ENCODE peak calls at places on chromosomes 16 and 17, in eight cellular contexts. One of them, this sample, is unnamed.

GRCh38 chr16:75097941-75098897 is 18.4 kb downstream of the LDHD start:
- DNase-seq in HCT116: no peak
- DNase-seq in K562: no peak
- DNase-seq in GM12878: no peak
- DNase-seq in GM23338: no peak
- DNase-seq in H1: no peak
- DNase-seq in SK-N-SH: no peak
- DNase-seq in HepG2: no peak
- DNase-seq in this sample: no peak

GRCh38 chr16:28524544-28525179 is 14.1 kb downstream of the NUPR1 start:
- DNase-seq in HCT116: no peak
- DNase-seq in K562: peak
- DNase-seq in GM12878: no peak
- DNase-seq in GM23338: no peak
- DNase-seq in H1: no peak
- DNase-seq in SK-N-SH: no peak
- DNase-seq in HepG2: no peak
- DNase-seq in this sample: no peak

GRCh38 chr17:79543566-79543965 is 67.3 kb downstream of the RBFOX3 start:
- DNase-seq in HCT116: no peak
- DNase-seq in K562: no peak
- DNase-seq in GM12878: no peak
- DNase-seq in GM23338: no peak
- DNase-seq in H1: no peak
- DNase-seq in SK-N-SH: peak
- DNase-seq in HepG2: no peak
- DNase-seq in this sample: no peak

GRCh38 chr16:27429981-27430441 is 28.0 kb downstream of the IL21R start:
- DNase-seq in HCT116: no peak
- DNase-seq in K562: no peak
- DNase-seq in GM12878: no peak
- DNase-seq in GM23338: no peak
- DNase-seq in H1: peak
- DNase-seq in SK-N-SH: no peak
- DNase-seq in HepG2: no peak
- DNase-seq in this sample: no peak

GRCh38 chr16:12907670-12908233 is 6.4 kb downstream of the SHISA9 start:
- DNase-seq in HCT116: no peak
- DNase-seq in K562: peak
- DNase-seq in GM12878: no peak
- DNase-seq in GM23338: peak
- DNase-seq in H1: no peak
- DNase-seq in SK-N-SH: peak
- DNase-seq in HepG2: peak
- DNase-seq in this sample: peak

GRCh38 chr16:50473375-50473945 is 74.7 kb upstream of the NKD1 start:
- DNase-seq in HCT116: no peak
- DNase-seq in K562: no peak
- DNase-seq in GM12878: peak
- DNase-seq in GM23338: no peak
- DNase-seq in H1: no peak
- DNase-seq in SK-N-SH: no peak
- DNase-seq in HepG2: peak
- DNase-seq in this sample: no peak

GRCh38 chr17:79720705-79721295 is 9.9 kb upstream of the ENPP7 start:
- DNase-seq in HCT116: no peak
- DNase-seq in K562: no peak
- DNase-seq in GM12878: no peak
- DNase-seq in GM23338: no peak
- DNase-seq in H1: no peak
- DNase-seq in SK-N-SH: peak
- DNase-seq in HepG2: no peak
- DNase-seq in this sample: no peak

GRCh38 chr17:27430882-27431491 is 25.3 kb upstream of the KSR1 start:
- DNase-seq in HCT116: peak
- DNase-seq in K562: peak
- DNase-seq in GM12878: no peak
- DNase-seq in GM23338: peak
- DNase-seq in H1: peak
- DNase-seq in SK-N-SH: peak
- DNase-seq in HepG2: peak
- DNase-seq in this sample: peak

GRCh38 chr17:71631483-71631882 is 489.3 kb upstream of the SOX9 start:
- DNase-seq in HCT116: peak
- DNase-seq in K562: no peak
- DNase-seq in GM12878: no peak
- DNase-seq in GM23338: no peak
- DNase-seq in H1: no peak
- DNase-seq in SK-N-SH: no peak
- DNase-seq in HepG2: no peak
- DNase-seq in this sample: no peak

GRCh38 chr16:24986512-24987303 is 28.5 kb downstream of the ARHGAP17 start:
- DNase-seq in HCT116: no peak
- DNase-seq in K562: peak
- DNase-seq in GM12878: no peak
- DNase-seq in GM23338: no peak
- DNase-seq in H1: no peak
- DNase-seq in SK-N-SH: no peak
- DNase-seq in HepG2: peak
- DNase-seq in this sample: peak

GRCh38 chr16:75379911-75380847 is 53.1 kb downstream of the CFDP1 start:
- DNase-seq in HCT116: no peak
- DNase-seq in K562: no peak
- DNase-seq in GM12878: peak
- DNase-seq in GM23338: no peak
- DNase-seq in H1: no peak
- DNase-seq in SK-N-SH: no peak
- DNase-seq in HepG2: no peak
- DNase-seq in this sample: peak

GRCh38 chr16:67773569-67774456 is 32.5 kb downstream of the RANBP10 start:
- DNase-seq in HCT116: no peak
- DNase-seq in K562: peak
- DNase-seq in GM12878: no peak
- DNase-seq in GM23338: no peak
- DNase-seq in H1: no peak
- DNase-seq in SK-N-SH: no peak
- DNase-seq in HepG2: peak
- DNase-seq in this sample: peak

GRCh38 chr17:4748687-4749086 is 9.0 kb upstream of the CXCL16 start:
- DNase-seq in HCT116: no peak
- DNase-seq in K562: no peak
- DNase-seq in GM12878: no peak
- DNase-seq in GM23338: no peak
- DNase-seq in H1: no peak
- DNase-seq in SK-N-SH: no peak
- DNase-seq in HepG2: no peak
- DNase-seq in this sample: no peak

GRCh38 chr16:1202274-1202673 is 22.8 kb downstream of the TPSG1 start:
- DNase-seq in HCT116: no peak
- DNase-seq in K562: no peak
- DNase-seq in GM12878: no peak
- DNase-seq in GM23338: no peak
- DNase-seq in H1: no peak
- DNase-seq in SK-N-SH: no peak
- DNase-seq in HepG2: no peak
- DNase-seq in this sample: no peak

GRCh38 chr17:29573558-29573870 is 5.0 kb downstream of the TP53I13 start:
- DNase-seq in HCT116: no peak
- DNase-seq in K562: no peak
- DNase-seq in GM12878: no peak
- DNase-seq in GM23338: no peak
- DNase-seq in H1: no peak
- DNase-seq in SK-N-SH: no peak
- DNase-seq in HepG2: no peak
- DNase-seq in this sample: no peak

GRCh38 chr16:29815793-29816693 is at the start of gene PAGR1:
- DNase-seq in HCT116: peak
- DNase-seq in K562: peak
- DNase-seq in GM12878: peak
- DNase-seq in GM23338: peak
- DNase-seq in H1: peak
- DNase-seq in SK-N-SH: peak
- DNase-seq in HepG2: peak
- DNase-seq in this sample: peak

GRCh38 chr16:51167170-51167710 is 16.2 kb upstream of the SALL1 start:
- DNase-seq in HCT116: no peak
- DNase-seq in K562: no peak
- DNase-seq in GM12878: no peak
- DNase-seq in GM23338: no peak
- DNase-seq in H1: peak
- DNase-seq in SK-N-SH: no peak
- DNase-seq in HepG2: no peak
- DNase-seq in this sample: no peak

GRCh38 chr17:59785091-59785799 is 77.8 kb downstream of the VMP1 start:
- DNase-seq in HCT116: no peak
- DNase-seq in K562: no peak
- DNase-seq in GM12878: no peak
- DNase-seq in GM23338: no peak
- DNase-seq in H1: no peak
- DNase-seq in SK-N-SH: no peak
- DNase-seq in HepG2: peak
- DNase-seq in this sample: peak

GRCh38 chr16:87844374-87844733 is 25.0 kb downstream of the SLC7A5 start:
- DNase-seq in HCT116: no peak
- DNase-seq in K562: no peak
- DNase-seq in GM12878: no peak
- DNase-seq in GM23338: peak
- DNase-seq in H1: peak
- DNase-seq in SK-N-SH: no peak
- DNase-seq in HepG2: no peak
- DNase-seq in this sample: no peak

GRCh38 chr17:35169964-35170363 is 22.3 kb downstream of the UNC45B start:
- DNase-seq in HCT116: no peak
- DNase-seq in K562: no peak
- DNase-seq in GM12878: no peak
- DNase-seq in GM23338: no peak
- DNase-seq in H1: no peak
- DNase-seq in SK-N-SH: no peak
- DNase-seq in HepG2: no peak
- DNase-seq in this sample: no peak

GRCh38 chr16:10895053-10895946 is 18.3 kb downstream of the CIITA start:
- DNase-seq in HCT116: no peak
- DNase-seq in K562: peak
- DNase-seq in GM12878: no peak
- DNase-seq in GM23338: peak
- DNase-seq in H1: peak
- DNase-seq in SK-N-SH: no peak
- DNase-seq in HepG2: peak
- DNase-seq in this sample: peak

GRCh38 chr16:82658796-82659195 is 32.0 kb downstream of the CDH13 start:
- DNase-seq in HCT116: no peak
- DNase-seq in K562: no peak
- DNase-seq in GM12878: no peak
- DNase-seq in GM23338: no peak
- DNase-seq in H1: no peak
- DNase-seq in SK-N-SH: no peak
- DNase-seq in HepG2: no peak
- DNase-seq in this sample: no peak
- TF ChIP-seq POLR2AphosphoS5 in HCT116: no peak
- TF ChIP-seq POLR2AphosphoS5 in K562: no peak
- TF ChIP-seq POLR2AphosphoS5 in GM12878: no peak
- TF ChIP-seq POLR2AphosphoS5 in GM23338: no peak
- TF ChIP-seq POLR2AphosphoS5 in H1: no peak
- TF ChIP-seq POLR2AphosphoS5 in SK-N-SH: no peak
- TF ChIP-seq POLR2AphosphoS5 in HepG2: no peak
- TF ChIP-seq POLR2AphosphoS5 in this sample: no peak

DNA sequence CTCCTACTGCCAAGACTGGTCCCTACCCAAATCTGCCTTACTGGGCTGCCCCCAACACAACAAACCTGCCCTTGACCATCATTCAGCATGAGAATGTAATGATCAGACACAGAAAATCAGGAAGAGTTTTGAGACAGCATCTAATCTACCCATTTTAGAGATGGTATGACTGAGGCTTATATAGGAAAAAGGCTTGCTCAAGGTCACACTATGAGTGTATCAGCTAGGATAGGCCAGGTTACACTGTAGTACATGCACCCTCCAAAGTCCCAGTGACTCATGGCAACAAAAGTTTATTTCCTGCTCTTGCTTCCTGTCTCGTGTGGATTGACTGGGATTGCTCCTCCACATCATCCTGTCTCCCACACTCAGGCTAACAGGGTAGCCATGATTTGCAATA is 27.9 kb downstream of the NLRC5 start:
- DNase-seq in HCT116: no peak
- DNase-seq in K562: no peak
- DNase-seq in GM12878: no peak
- DNase-seq in GM23338: no peak
- DNase-seq in H1: no peak
- DNase-seq in SK-N-SH: no peak
- DNase-seq in HepG2: no peak
- DNase-seq in this sample: peak
- H3K4me2 ChIP-seq in HCT116: no peak
- H3K4me2 ChIP-seq in K562: no peak
- H3K4me2 ChIP-seq in GM12878: no peak
- H3K4me2 ChIP-seq in GM23338: no peak
- H3K4me2 ChIP-seq in H1: no peak
- H3K4me2 ChIP-seq in SK-N-SH: no peak
- H3K4me2 ChIP-seq in HepG2: no peak
- H3K4me2 ChIP-seq in this sample: no peak

DNA sequence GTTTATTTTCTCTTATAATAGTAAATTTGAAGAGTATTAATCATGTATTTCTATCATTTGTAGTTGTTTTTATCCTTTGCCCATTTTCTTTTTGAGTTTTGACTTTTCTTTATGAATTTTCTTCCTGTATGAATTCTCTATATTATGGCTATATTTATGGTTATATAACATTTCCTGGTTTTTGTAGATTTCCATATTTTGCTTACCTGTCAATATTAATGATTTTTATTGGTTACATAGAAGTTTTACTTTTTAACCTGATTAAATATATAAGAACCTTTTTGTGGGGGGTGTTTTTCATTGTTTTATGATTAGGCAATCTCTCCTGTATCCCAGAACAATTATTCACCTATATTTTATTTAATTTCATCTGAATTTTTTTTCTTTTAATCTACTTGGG is 93.2 kb downstream of the AATF start:
- DNase-seq in HCT116: no peak
- DNase-seq in K562: no peak
- DNase-seq in GM12878: no peak
- DNase-seq in GM23338: no peak
- DNase-seq in H1: no peak
- DNase-seq in SK-N-SH: no peak
- DNase-seq in HepG2: no peak
- DNase-seq in this sample: no peak
- TF ChIP-seq POLR2AphosphoS5 in HCT116: no peak
- TF ChIP-seq POLR2AphosphoS5 in K562: no peak
- TF ChIP-seq POLR2AphosphoS5 in GM12878: no peak
- TF ChIP-seq POLR2AphosphoS5 in GM23338: no peak
- TF ChIP-seq POLR2AphosphoS5 in H1: no peak
- TF ChIP-seq POLR2AphosphoS5 in SK-N-SH: no peak
- TF ChIP-seq POLR2AphosphoS5 in HepG2: no peak
- TF ChIP-seq POLR2AphosphoS5 in this sample: no peak

DNA sequence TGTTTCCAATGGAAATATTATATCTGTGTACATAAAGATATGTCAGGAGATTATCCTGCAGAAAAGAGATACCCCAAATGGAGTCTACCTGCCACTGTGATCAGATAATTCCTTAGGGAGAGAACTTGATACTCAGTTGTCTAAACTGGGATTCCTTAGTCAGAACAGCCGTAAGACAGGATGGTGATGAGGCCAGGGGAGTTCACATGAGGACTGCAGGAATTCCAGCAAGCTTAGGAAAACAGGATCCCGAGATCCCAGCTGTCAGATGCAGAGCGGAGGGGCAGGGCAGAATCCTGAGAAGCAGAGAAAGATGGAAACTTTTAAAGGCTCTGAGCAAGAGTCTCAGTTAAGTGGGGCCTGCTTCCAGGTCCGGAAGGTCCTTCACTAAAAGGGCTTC is 4.7 kb downstream of the KRABD2 start:
- DNase-seq in HCT116: no peak
- DNase-seq in K562: no peak
- DNase-seq in GM12878: no peak
- DNase-seq in GM23338: no peak
- DNase-seq in H1: no peak
- DNase-seq in SK-N-SH: no peak
- DNase-seq in HepG2: no peak
- DNase-seq in this sample: peak
- H3K4me2 ChIP-seq in HCT116: no peak
- H3K4me2 ChIP-seq in K562: no peak
- H3K4me2 ChIP-seq in GM12878: no peak
- H3K4me2 ChIP-seq in GM23338: no peak
- H3K4me2 ChIP-seq in H1: no peak
- H3K4me2 ChIP-seq in SK-N-SH: no peak
- H3K4me2 ChIP-seq in HepG2: no peak
- H3K4me2 ChIP-seq in this sample: no peak